ENCODE peak calls at places on chromosomes 11 and 22, in ten cellular contexts. One of them, this sample, is unnamed.
A peak's percentile ranks its signal among the peaks of the same experiment; 100 is the strongest.

GRCh38 chr11:34395916-34396555 is 38.2 kb upstream of the ABTB2 start:
- DNase-seq in heart left ventricle: no peak
- DNase-seq in fibroblast of lung: peak; percentile 56
- DNase-seq in CD4-positive, alpha-beta memory T cell: no peak
- DNase-seq in cardiac fibroblast: peak; percentile 59
- DNase-seq in heart right ventricle: no peak
- DNase-seq in mucosa of descending colon: no peak
- DNase-seq in body of pancreas: no peak
- DNase-seq in astrocyte of the cerebellum: no peak
- DNase-seq in HL-60: no peak
- DNase-seq in this sample: no peak

GRCh38 chr22:49721211-49721763 is 106.4 kb downstream of the BRD1 start:
- DNase-seq in heart left ventricle: no peak
- DNase-seq in fibroblast of lung: no peak
- DNase-seq in CD4-positive, alpha-beta memory T cell: no peak
- DNase-seq in cardiac fibroblast: no peak
- DNase-seq in heart right ventricle: no peak
- DNase-seq in mucosa of descending colon: no peak
- DNase-seq in body of pancreas: no peak
- DNase-seq in astrocyte of the cerebellum: no peak
- DNase-seq in HL-60: no peak
- DNase-seq in this sample: no peak

GRCh38 chr11:83957038-83957900 is 671.1 kb upstream of the CCDC90B start:
- DNase-seq in heart left ventricle: no peak
- DNase-seq in fibroblast of lung: no peak
- DNase-seq in CD4-positive, alpha-beta memory T cell: no peak
- DNase-seq in cardiac fibroblast: no peak
- DNase-seq in heart right ventricle: no peak
- DNase-seq in mucosa of descending colon: no peak
- DNase-seq in body of pancreas: no peak
- DNase-seq in astrocyte of the cerebellum: peak; percentile 1
- DNase-seq in HL-60: no peak
- DNase-seq in this sample: no peak

GRCh38 chr11:72642815-72643511 is 31.3 kb downstream of the PDE2A start:
- DNase-seq in heart left ventricle: peak; percentile 71
- DNase-seq in fibroblast of lung: peak; percentile 33
- DNase-seq in CD4-positive, alpha-beta memory T cell: peak; percentile 67
- DNase-seq in cardiac fibroblast: peak; percentile 59
- DNase-seq in heart right ventricle: peak; percentile 73
- DNase-seq in mucosa of descending colon: peak; percentile 61
- DNase-seq in body of pancreas: peak; percentile 64
- DNase-seq in astrocyte of the cerebellum: no peak
- DNase-seq in HL-60: peak; percentile 36
- DNase-seq in this sample: peak; percentile 63

GRCh38 chr11:71238941-71239340 is 13.4 kb downstream of the SHANK2 start:
- DNase-seq in heart left ventricle: no peak
- DNase-seq in fibroblast of lung: no peak
- DNase-seq in CD4-positive, alpha-beta memory T cell: no peak
- DNase-seq in cardiac fibroblast: no peak
- DNase-seq in heart right ventricle: no peak
- DNase-seq in mucosa of descending colon: no peak
- DNase-seq in body of pancreas: no peak
- DNase-seq in astrocyte of the cerebellum: no peak
- DNase-seq in HL-60: no peak
- DNase-seq in this sample: no peak

GRCh38 chr11:10072142-10072541 is 221.9 kb downstream of the SBF2 start:
- DNase-seq in heart left ventricle: no peak
- DNase-seq in fibroblast of lung: peak; percentile 74
- DNase-seq in CD4-positive, alpha-beta memory T cell: no peak
- DNase-seq in cardiac fibroblast: peak; percentile 65
- DNase-seq in heart right ventricle: no peak
- DNase-seq in mucosa of descending colon: no peak
- DNase-seq in body of pancreas: no peak
- DNase-seq in astrocyte of the cerebellum: no peak
- DNase-seq in HL-60: no peak
- DNase-seq in this sample: no peak

GRCh38 chr11:3707176-3707575 is 36.0 kb upstream of the CHRNA10 start:
- DNase-seq in heart left ventricle: no peak
- DNase-seq in fibroblast of lung: no peak
- DNase-seq in CD4-positive, alpha-beta memory T cell: no peak
- DNase-seq in cardiac fibroblast: no peak
- DNase-seq in heart right ventricle: no peak
- DNase-seq in mucosa of descending colon: no peak
- DNase-seq in body of pancreas: no peak
- DNase-seq in astrocyte of the cerebellum: no peak
- DNase-seq in HL-60: no peak
- DNase-seq in this sample: no peak

GRCh38 chr22:22037740-22038139 is 55.2 kb upstream of the TOP3B start:
- DNase-seq in heart left ventricle: no peak
- DNase-seq in fibroblast of lung: peak; percentile 59
- DNase-seq in CD4-positive, alpha-beta memory T cell: no peak
- DNase-seq in cardiac fibroblast: peak; percentile 71
- DNase-seq in heart right ventricle: no peak
- DNase-seq in mucosa of descending colon: no peak
- DNase-seq in body of pancreas: no peak
- DNase-seq in astrocyte of the cerebellum: no peak
- DNase-seq in HL-60: no peak
- DNase-seq in this sample: no peak

GRCh38 chr11:1271002-1271401 is 38.4 kb downstream of the TOLLIP start:
- DNase-seq in heart left ventricle: peak; percentile 14
- DNase-seq in fibroblast of lung: peak; percentile 17
- DNase-seq in CD4-positive, alpha-beta memory T cell: no peak
- DNase-seq in cardiac fibroblast: no peak
- DNase-seq in heart right ventricle: no peak
- DNase-seq in mucosa of descending colon: peak; percentile 25
- DNase-seq in body of pancreas: no peak
- DNase-seq in astrocyte of the cerebellum: peak; percentile 16
- DNase-seq in HL-60: no peak
- DNase-seq in this sample: no peak

GRCh38 chr11:74311352-74311926 is at the start of gene P4HA3:
- DNase-seq in heart left ventricle: peak; percentile 73
- DNase-seq in fibroblast of lung: peak; percentile 46
- DNase-seq in CD4-positive, alpha-beta memory T cell: peak; percentile 31
- DNase-seq in cardiac fibroblast: peak; percentile 64
- DNase-seq in heart right ventricle: peak; percentile 75
- DNase-seq in mucosa of descending colon: peak; percentile 76
- DNase-seq in body of pancreas: peak; percentile 78
- DNase-seq in astrocyte of the cerebellum: no peak
- DNase-seq in HL-60: peak; percentile 50
- DNase-seq in this sample: peak; percentile 68

GRCh38 chr22:37660709-37661045 is 2.2 kb downstream of the PDXP start:
- DNase-seq in heart left ventricle: no peak
- DNase-seq in fibroblast of lung: no peak
- DNase-seq in CD4-positive, alpha-beta memory T cell: no peak
- DNase-seq in cardiac fibroblast: no peak
- DNase-seq in heart right ventricle: no peak
- DNase-seq in mucosa of descending colon: peak; percentile 40
- DNase-seq in body of pancreas: no peak
- DNase-seq in astrocyte of the cerebellum: no peak
- DNase-seq in HL-60: no peak
- DNase-seq in this sample: no peak

GRCh38 chr22:37662039-37662438 is 3.5 kb downstream of the PDXP start:
- DNase-seq in heart left ventricle: no peak
- DNase-seq in fibroblast of lung: no peak
- DNase-seq in CD4-positive, alpha-beta memory T cell: no peak
- DNase-seq in cardiac fibroblast: no peak
- DNase-seq in heart right ventricle: no peak
- DNase-seq in mucosa of descending colon: no peak
- DNase-seq in body of pancreas: no peak
- DNase-seq in astrocyte of the cerebellum: no peak
- DNase-seq in HL-60: no peak
- DNase-seq in this sample: no peak

GRCh38 chr22:37659897-37660708 is 1.6 kb downstream of the PDXP start:
- DNase-seq in heart left ventricle: no peak
- DNase-seq in fibroblast of lung: no peak
- DNase-seq in CD4-positive, alpha-beta memory T cell: no peak
- DNase-seq in cardiac fibroblast: no peak
- DNase-seq in heart right ventricle: no peak
- DNase-seq in mucosa of descending colon: peak; percentile 57
- DNase-seq in body of pancreas: no peak
- DNase-seq in astrocyte of the cerebellum: no peak
- DNase-seq in HL-60: no peak
- DNase-seq in this sample: no peak

GRCh38 chr22:37659066-37659896 is 758 bp downstream of the PDXP start:
- DNase-seq in heart left ventricle: no peak
- DNase-seq in fibroblast of lung: no peak
- DNase-seq in CD4-positive, alpha-beta memory T cell: no peak
- DNase-seq in cardiac fibroblast: peak; percentile 15
- DNase-seq in heart right ventricle: no peak
- DNase-seq in mucosa of descending colon: peak; percentile 77
- DNase-seq in body of pancreas: peak; percentile 71
- DNase-seq in astrocyte of the cerebellum: no peak
- DNase-seq in HL-60: peak; percentile 50
- DNase-seq in this sample: peak; percentile 91

DNA sequence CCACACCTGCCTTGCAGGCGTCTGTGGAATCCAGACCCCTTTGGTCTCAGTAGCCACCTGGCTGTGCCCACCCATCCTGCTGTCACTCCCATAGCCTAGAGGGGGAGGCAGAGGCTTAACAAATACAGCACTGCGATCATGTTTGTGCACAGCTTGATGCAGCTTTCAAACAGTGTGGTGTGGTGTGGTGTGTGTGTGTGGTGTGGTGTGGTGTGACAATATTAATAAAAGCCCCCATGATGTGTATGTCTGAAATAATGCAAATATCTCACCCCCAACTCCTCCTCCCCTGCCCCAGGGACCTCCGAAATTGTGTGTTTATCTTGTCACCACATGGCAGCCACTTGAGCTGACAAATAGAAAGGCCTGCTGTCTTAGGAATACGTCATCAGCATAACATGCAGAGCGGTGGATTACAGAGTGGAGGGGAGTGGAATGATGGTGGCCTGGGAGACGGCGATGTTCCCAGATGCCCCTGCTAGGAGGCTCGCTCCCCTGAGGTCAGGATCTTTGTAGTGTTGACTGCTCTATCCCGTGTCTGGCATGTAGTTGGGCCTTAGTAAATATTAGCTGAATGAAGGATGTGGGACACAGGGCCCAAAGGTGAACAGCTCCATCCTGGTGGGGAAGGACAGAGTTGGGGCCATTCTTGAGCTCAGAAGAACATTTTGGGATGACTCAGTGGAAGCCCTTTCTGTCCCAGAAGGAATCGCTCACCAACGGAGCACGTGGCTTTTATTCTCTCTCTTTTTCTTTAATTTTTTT is 2.8 kb downstream of the PDXP start:
- DNase-seq in heart left ventricle: no peak
- DNase-seq in fibroblast of lung: peak; percentile 76
- DNase-seq in CD4-positive, alpha-beta memory T cell: no peak
- DNase-seq in cardiac fibroblast: peak; percentile 83
- DNase-seq in heart right ventricle: no peak
- DNase-seq in mucosa of descending colon: peak; percentile 39
- DNase-seq in body of pancreas: no peak
- DNase-seq in astrocyte of the cerebellum: peak; percentile 43
- DNase-seq in HL-60: no peak
- DNase-seq in this sample: no peak
- H3K4me3 ChIP-seq in heart left ventricle: no peak overlapping the region
- H3K4me3 ChIP-seq in fibroblast of lung: no peak overlapping the region
- H3K4me3 ChIP-seq in CD4-positive, alpha-beta memory T cell: no peak overlapping the region
- H3K4me3 ChIP-seq in cardiac fibroblast: no peak overlapping the region
- H3K4me3 ChIP-seq in heart right ventricle: no peak overlapping the region
- H3K4me3 ChIP-seq in mucosa of descending colon: no peak overlapping the region
- H3K4me3 ChIP-seq in body of pancreas: no peak overlapping the region
- H3K4me3 ChIP-seq in astrocyte of the cerebellum: no peak overlapping the region
- H3K4me3 ChIP-seq in HL-60: peak overlapping the region; percentile 92
- H3K4me3 ChIP-seq in this sample: peak overlapping the region; percentile 75

GRCh38 chr22:36369922-36370781 is 17.6 kb downstream of the MYH9 start:
- DNase-seq in heart left ventricle: peak; percentile 67
- DNase-seq in fibroblast of lung: peak; percentile 57
- DNase-seq in CD4-positive, alpha-beta memory T cell: no peak
- DNase-seq in cardiac fibroblast: peak; percentile 74
- DNase-seq in heart right ventricle: no peak
- DNase-seq in mucosa of descending colon: peak; percentile 81
- DNase-seq in body of pancreas: peak; percentile 76
- DNase-seq in astrocyte of the cerebellum: no peak
- DNase-seq in HL-60: peak; percentile 69
- DNase-seq in this sample: no peak
- H3K4me3 ChIP-seq in heart left ventricle: peak overlapping the region; percentile 17
- H3K4me3 ChIP-seq in fibroblast of lung: no peak overlapping the region
- H3K4me3 ChIP-seq in CD4-positive, alpha-beta memory T cell: peak overlapping the region; percentile 32
- H3K4me3 ChIP-seq in cardiac fibroblast: no peak overlapping the region
- H3K4me3 ChIP-seq in heart right ventricle: peak overlapping the region; percentile 21
- H3K4me3 ChIP-seq in mucosa of descending colon: no peak overlapping the region
- H3K4me3 ChIP-seq in body of pancreas: no peak overlapping the region
- H3K4me3 ChIP-seq in astrocyte of the cerebellum: peak overlapping the region; percentile 4
- H3K4me3 ChIP-seq in HL-60: no peak overlapping the region
- H3K4me3 ChIP-seq in this sample: no peak overlapping the region

GRCh38 chr11:78223320-78223954 is 34.7 kb downstream of the USP35 start:
- DNase-seq in heart left ventricle: no peak
- DNase-seq in fibroblast of lung: no peak
- DNase-seq in CD4-positive, alpha-beta memory T cell: no peak
- DNase-seq in cardiac fibroblast: no peak
- DNase-seq in heart right ventricle: no peak
- DNase-seq in mucosa of descending colon: no peak
- DNase-seq in body of pancreas: no peak
- DNase-seq in astrocyte of the cerebellum: no peak
- DNase-seq in HL-60: no peak
- DNase-seq in this sample: no peak
- H3K4me3 ChIP-seq in heart left ventricle: no peak overlapping the region
- H3K4me3 ChIP-seq in fibroblast of lung: no peak overlapping the region
- H3K4me3 ChIP-seq in CD4-positive, alpha-beta memory T cell: no peak overlapping the region
- H3K4me3 ChIP-seq in cardiac fibroblast: no peak overlapping the region
- H3K4me3 ChIP-seq in heart right ventricle: no peak overlapping the region
- H3K4me3 ChIP-seq in mucosa of descending colon: no peak overlapping the region
- H3K4me3 ChIP-seq in body of pancreas: no peak overlapping the region
- H3K4me3 ChIP-seq in astrocyte of the cerebellum: no peak overlapping the region
- H3K4me3 ChIP-seq in HL-60: no peak overlapping the region
- H3K4me3 ChIP-seq in this sample: no peak overlapping the region

GRCh38 chr22:46260038-46260437 is 3.1 kb downstream of the PKDREJ start:
- DNase-seq in heart left ventricle: no peak
- DNase-seq in fibroblast of lung: no peak
- DNase-seq in CD4-positive, alpha-beta memory T cell: no peak
- DNase-seq in cardiac fibroblast: no peak
- DNase-seq in heart right ventricle: no peak
- DNase-seq in mucosa of descending colon: no peak
- DNase-seq in body of pancreas: no peak
- DNase-seq in astrocyte of the cerebellum: no peak
- DNase-seq in HL-60: no peak
- DNase-seq in this sample: no peak

GRCh38 chr22:46259374-46259773 is 3.8 kb downstream of the PKDREJ start:
- DNase-seq in heart left ventricle: no peak
- DNase-seq in fibroblast of lung: no peak
- DNase-seq in CD4-positive, alpha-beta memory T cell: no peak
- DNase-seq in cardiac fibroblast: no peak
- DNase-seq in heart right ventricle: no peak
- DNase-seq in mucosa of descending colon: no peak
- DNase-seq in body of pancreas: no peak
- DNase-seq in astrocyte of the cerebellum: no peak
- DNase-seq in HL-60: no peak
- DNase-seq in this sample: no peak

GRCh38 chr22:46263208-46263575 is at the start of gene PKDREJ:
- DNase-seq in heart left ventricle: no peak
- DNase-seq in fibroblast of lung: no peak
- DNase-seq in CD4-positive, alpha-beta memory T cell: no peak
- DNase-seq in cardiac fibroblast: no peak
- DNase-seq in heart right ventricle: no peak
- DNase-seq in mucosa of descending colon: no peak
- DNase-seq in body of pancreas: no peak
- DNase-seq in astrocyte of the cerebellum: no peak
- DNase-seq in HL-60: no peak
- DNase-seq in this sample: no peak

GRCh38 chr22:46267431-46268279 is at the start of gene TTC38:
- DNase-seq in heart left ventricle: peak; percentile 98
- DNase-seq in fibroblast of lung: peak; percentile 78
- DNase-seq in CD4-positive, alpha-beta memory T cell: peak; percentile 26
- DNase-seq in cardiac fibroblast: peak; percentile 80
- DNase-seq in heart right ventricle: peak; percentile 96
- DNase-seq in mucosa of descending colon: peak; percentile 95
- DNase-seq in body of pancreas: peak; percentile 98
- DNase-seq in astrocyte of the cerebellum: peak; percentile 33
- DNase-seq in HL-60: peak; percentile 80
- DNase-seq in this sample: peak; percentile 98

GRCh38 chr22:46262449-46263207 is 515 bp downstream of the PKDREJ start:
- DNase-seq in heart left ventricle: peak; percentile 85
- DNase-seq in fibroblast of lung: peak; percentile 60
- DNase-seq in CD4-positive, alpha-beta memory T cell: no peak
- DNase-seq in cardiac fibroblast: peak; percentile 49
- DNase-seq in heart right ventricle: peak; percentile 80
- DNase-seq in mucosa of descending colon: peak; percentile 75
- DNase-seq in body of pancreas: peak; percentile 53
- DNase-seq in astrocyte of the cerebellum: no peak
- DNase-seq in HL-60: no peak
- DNase-seq in this sample: no peak
- H3K4me3 ChIP-seq in heart left ventricle: peak overlapping the region; percentile 51
- H3K4me3 ChIP-seq in fibroblast of lung: no peak overlapping the region
- H3K4me3 ChIP-seq in CD4-positive, alpha-beta memory T cell: no peak overlapping the region
- H3K4me3 ChIP-seq in cardiac fibroblast: no peak overlapping the region
- H3K4me3 ChIP-seq in heart right ventricle: peak overlapping the region; percentile 39
- H3K4me3 ChIP-seq in mucosa of descending colon: no peak overlapping the region
- H3K4me3 ChIP-seq in body of pancreas: no peak overlapping the region
- H3K4me3 ChIP-seq in astrocyte of the cerebellum: no peak overlapping the region
- H3K4me3 ChIP-seq in HL-60: no peak overlapping the region
- H3K4me3 ChIP-seq in this sample: no peak overlapping the region

This sample was measured in right lobe of liver.